ENCODE peak calls at places on chromosomes 5 and 9, in six cellular contexts. C is SJSA1, I is left ventricle myocardium inferior, Y is IMR-90, R is HCT116, H is heart left ventricle. G is an unnamed sample. For H3K9me3, the result is how much of the 10 kb centered on the place peaks cover.

GRCh38 chr5:79561525-79561893 is 47.6 kb upstream of the HOMER1 start:
- DNase-seq in H (no peak), C (no peak), Y (no peak), I (no peak), R (no peak), G (no peak)

GRCh38 chr5:1004598-1005361 is 3.8 kb upstream of the NKD2 start:
- DNase-seq in R (no peak), Y (peak), I (peak), H (peak), C (peak), G (no peak)

GRCh38 chr9:135081731-135082130 is 5.7 kb upstream of the OLFM1 start:
- DNase-seq in H (no peak), I (no peak), C (no peak), Y (no peak), R (no peak), G (no peak)

GRCh38 chr5:96995419-96995818 is 59.5 kb downstream of the LNPEP start:
- DNase-seq in C (no peak), Y (no peak), R (no peak), I (no peak), H (no peak), G (no peak)

GRCh38 chr5:140246378-140247122 is 56.4 kb downstream of the PFDN1 start:
- DNase-seq in H (peak), Y (peak), I (peak), R (no peak), C (peak), G (no peak)

GRCh38 chr5:179212870-179213269 is 132.4 kb downstream of the ADAMTS2 start:
- DNase-seq in Y (no peak), H (no peak), I (no peak), C (no peak), R (no peak), G (no peak)

GRCh38 chr5:170430871-170431437 is 41.8 kb upstream of the KCNMB1 start:
- DNase-seq in H (no peak), I (no peak), C (no peak), Y (no peak), R (no peak), G (no peak)

GRCh38 chr5:8458038-8458383 is 589.1 kb downstream of the MTRR start:
- DNase-seq in I (no peak), R (no peak), C (no peak), H (peak), Y (peak), G (no peak)

GRCh38 chr5:60206234-60206633 is 312.7 kb upstream of the PDE4D start:
- DNase-seq in C (no peak), R (no peak), Y (no peak), H (no peak), I (no peak), G (no peak)

GRCh38 chr9:128635266-128636023 is 21.2 kb downstream of the DYNC2I2 start:
- DNase-seq in H (peak), C (peak), Y (peak), R (peak), I (peak), G (peak)

GRCh38 chr9:136047775-136048559 is 47.1 kb downstream of the NACC2 start:
- DNase-seq in Y (no peak), C (no peak), H (no peak), I (no peak), R (no peak), G (no peak)

GRCh38 chr5:67377651-67378050 is 181.1 kb upstream of the CD180 start:
- DNase-seq in C (no peak), H (no peak), R (no peak), I (no peak), Y (no peak), G (no peak)

GRCh38 chr5:17355585-17356346 is 138.3 kb downstream of the BASP1 start:
- DNase-seq in H (no peak), C (no peak), I (no peak), R (no peak), Y (peak), G (no peak)

GRCh38 chr9:137046094-137046787 is at the start of gene NPDC1:
- DNase-seq in C (peak), I (peak), R (peak), H (peak), Y (peak), G (no peak)

GRCh38 chr5:1507457-1507856 is 16.3 kb downstream of the LPCAT1 start:
- DNase-seq in H (peak), Y (no peak), R (no peak), I (no peak), C (no peak), G (no peak)

GRCh38 chr5:133113331-133114061 is 61.7 kb downstream of the HSPA4 start:
- DNase-seq in Y (peak), H (no peak), R (no peak), I (no peak), C (peak), G (peak)

GRCh38 chr5:8848997-8849585 is 696.8 kb downstream of the SEMA5A start:
- DNase-seq in R (no peak), Y (peak), I (no peak), H (no peak), C (no peak), G (no peak)

GRCh38 chr5:8598996-8599395 is 730.0 kb downstream of the MTRR start:
- DNase-seq in C (no peak), R (no peak), I (no peak), H (no peak), Y (no peak), G (no peak)

GRCh38 chr5:72187388-72188070 is 80.3 kb downstream of the MAP1B start:
- DNase-seq in I (no peak), Y (no peak), H (no peak), C (no peak), R (no peak), G (no peak)

GRCh38 chr5:57302643-57303042 is 128.8 kb downstream of the GPBP1 start:
- DNase-seq in Y (peak), I (no peak), C (no peak), R (no peak), H (no peak), G (no peak)

GRCh38 chr5:60196382-60197113 is 303.0 kb upstream of the PDE4D start:
- DNase-seq in Y (peak), H (no peak), I (no peak), C (peak), R (peak), G (peak)

GRCh38 chr9:108209132-108209700 is 646.6 kb downstream of the ACTL7B start:
- DNase-seq in H (no peak), Y (no peak), I (no peak), C (no peak), R (no peak), G (no peak)

GRCh38 chr5:68345166-68345565 is 129.6 kb downstream of the PIK3R1 start:
- DNase-seq in R (no peak), Y (peak), C (no peak), H (no peak), I (no peak), G (no peak)

GRCh38 chr5:131634666-131634995 is 398 bp downstream of the RAPGEF6 start:
- DNase-seq in H (no peak), Y (peak), I (peak), R (peak), C (peak), G (no peak)

GRCh38 chr5:106862450-106863193 is 808.1 kb downstream of the EFNA5 start:
- DNase-seq in Y (peak), R (no peak), H (no peak), I (no peak), C (no peak), G (peak)

GRCh38 chr5:115543931-115544370 is 624 bp downstream of the FEM1C start:
- DNase-seq in C (no peak), H (peak), R (no peak), Y (peak), I (peak), G (no peak)

GRCh38 chr5:1564182-1564748 is 40.5 kb upstream of the LPCAT1 start:
- DNase-seq in H (peak), I (peak), Y (peak), R (peak), C (no peak), G (no peak)

GRCh38 chr5:116542619-116543018 is 32.0 kb downstream of the SEMA6A start:
- DNase-seq in R (no peak), I (no peak), Y (no peak), H (no peak), C (no peak), G (no peak)

GRCh38 chr9:79660615-79661014 is 88.8 kb downstream of the TLE4 start:
- DNase-seq in H (no peak), C (no peak), I (no peak), R (no peak), Y (no peak), G (no peak)

DNA sequence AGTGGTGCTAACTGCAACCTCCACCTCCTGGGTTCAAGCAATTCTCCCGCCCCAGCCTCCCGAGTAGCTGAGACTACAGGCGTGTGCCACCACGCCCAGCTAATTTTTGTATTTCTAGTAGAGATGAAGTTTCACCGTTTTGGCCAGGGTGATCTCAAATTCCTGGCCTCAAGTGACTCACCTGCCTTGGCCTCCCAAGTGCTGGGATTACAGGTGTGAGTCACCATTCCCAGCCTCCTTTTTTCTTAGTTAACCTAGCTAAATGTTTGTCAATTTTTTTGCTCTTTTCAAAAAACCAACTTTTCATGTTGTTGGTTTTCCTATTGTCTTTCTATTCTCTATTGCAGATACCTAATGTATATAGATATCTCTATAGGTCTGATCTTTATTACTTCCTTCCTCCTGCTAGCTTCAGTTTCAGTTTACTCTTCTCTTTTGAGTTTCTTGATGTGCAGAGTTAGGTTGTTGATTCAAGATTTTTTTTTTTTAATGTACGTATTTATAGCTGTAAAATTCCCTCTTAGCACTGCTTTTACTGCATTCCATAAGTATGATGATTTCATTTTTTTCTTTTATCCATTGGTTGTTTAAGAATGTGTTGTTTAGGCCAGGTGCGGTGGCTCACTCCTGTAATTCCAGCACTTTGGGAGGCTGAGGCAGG is 32.9 kb downstream of the FGD3 start:
- DNase-seq in H (no peak), I (no peak), C (no peak), R (peak), Y (no peak), G (no peak)
- H3K9me3 ChIP-seq in H (under half), I (under half), C (under half), R (under half), Y (under half), G (under half)

GRCh38 chr5:173852790-173853350 is 35.3 kb upstream of the CPEB4 start:
- DNase-seq in C (no peak), R (no peak), Y (no peak), H (no peak), I (no peak), G (no peak)
- H3K9me3 ChIP-seq in C (under half), R (under half), Y (under half), H (under half), I (under half), G (under half)

DNA sequence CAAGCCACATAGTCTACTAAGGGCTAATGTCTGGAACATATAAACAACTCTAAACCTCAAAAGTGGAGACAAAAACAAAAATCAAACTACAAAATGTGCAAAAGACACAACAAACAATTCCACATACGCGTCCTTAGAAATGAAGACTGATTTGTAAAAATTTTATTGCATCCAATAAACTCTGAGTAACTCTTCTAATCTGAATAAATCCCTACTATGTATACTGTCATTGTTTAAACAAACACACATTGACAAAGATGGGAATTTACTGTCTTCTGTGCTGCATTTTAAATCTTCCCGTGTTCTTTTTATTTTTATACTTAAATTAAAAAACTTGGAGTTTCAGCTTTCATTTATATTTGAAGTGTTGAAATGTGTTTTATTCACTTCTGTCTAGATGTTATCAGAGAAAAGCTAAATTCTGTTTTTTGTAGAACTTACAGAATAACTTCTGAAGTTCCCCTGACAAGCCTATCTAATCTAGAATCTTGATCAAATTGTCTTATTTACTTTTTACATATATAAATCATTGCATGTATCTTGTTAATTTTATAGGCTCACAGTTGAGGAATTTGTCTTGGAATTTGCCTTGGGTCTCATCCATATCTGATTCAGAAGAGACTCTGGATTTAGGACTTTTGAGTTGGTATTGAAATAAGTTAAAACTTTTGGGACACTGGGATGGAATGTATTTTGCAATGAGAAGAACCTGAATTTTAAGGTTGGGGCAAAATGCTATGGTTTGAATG is 2064.3 kb upstream of the C9orf72 start:
- DNase-seq in Y (no peak), I (no peak), R (no peak), C (no peak), H (no peak), G (no peak)
- H3K9me3 ChIP-seq in Y (under half), I (under half), R (under half), C (under half), H (under half), G (under half)

GRCh38 chr9:80707120-80707519 is 982.2 kb downstream of the TLE1 start:
- DNase-seq in C (no peak), I (no peak), R (no peak), H (no peak), Y (peak), G (no peak)
- H3K9me3 ChIP-seq in C (under half), I (under half), R (under half), H (under half), Y (under half), G (under half)

DNA sequence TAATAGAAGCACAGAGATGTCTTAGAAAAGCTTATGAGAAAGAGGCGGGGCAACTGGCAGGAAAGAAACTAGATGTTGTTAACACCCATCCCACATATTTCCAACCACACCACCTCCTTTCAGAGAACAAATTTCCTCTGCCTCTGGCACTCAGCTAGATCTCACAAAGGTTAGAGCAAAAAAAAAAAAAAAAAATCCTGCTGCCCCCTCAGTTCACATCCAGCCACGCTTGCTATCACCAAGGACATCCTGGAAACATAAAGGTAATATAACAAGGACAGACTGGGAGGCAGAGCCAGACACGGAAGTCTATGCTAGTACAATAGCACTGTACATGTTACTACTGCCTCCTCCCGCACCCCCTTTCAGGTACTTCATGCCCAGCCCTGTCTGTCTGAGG is 238.0 kb upstream of the PTGER4 start:
- DNase-seq in I (no peak), H (no peak), C (no peak), Y (no peak), R (no peak), G (no peak)
- H3K9me3 ChIP-seq in I (under half), H (under half), C (under half), Y (under half), R (under half), G (under half)

GRCh38 chr5:141343242-141343952 is at the start of gene PCDHGA3:
- DNase-seq in Y (peak), R (no peak), H (peak), I (no peak), C (no peak), G (no peak)

GRCh38 chr5:141349917-141350619 is at the start of gene PCDHGB1:
- DNase-seq in I (no peak), Y (peak), C (peak), R (no peak), H (peak), G (no peak)

GRCh38 chr5:141342773-141343172 is 856 bp upstream of the PCDHGA3 start:
- DNase-seq in H (no peak), Y (no peak), C (no peak), R (no peak), I (no peak), G (no peak)

GRCh38 chr5:141343953-141344463 is 379 bp downstream of the PCDHGA3 start:
- DNase-seq in R (no peak), Y (no peak), H (no peak), C (no peak), I (no peak), G (no peak)

GRCh38 chr5:141345327-141345726 is 1.7 kb downstream of the PCDHGA3 start:
- DNase-seq in H (peak), R (no peak), Y (no peak), I (no peak), C (no peak), G (no peak)
- H3K9me3 ChIP-seq in H (half or more), R (under half), Y (under half), I (half or more), C (under half), G (under half)

G was measured in AG04450.